ENCODE peak calls at places on chromosomes 2 and 18, in eight cellular contexts. R, J, W, P, A, N, G and L are unnamed samples.

GRCh38 chr18:58429442-58429841 is 199.4 kb downstream of the ALPK2 start:
- DNase-seq in J (no peak), P (no peak), G (no peak), N (no peak), A (no peak), W (no peak), R (no peak), L (no peak)

GRCh38 chr2:221571391-221572179 is 519 bp downstream of the EPHA4 start:
- DNase-seq in G (peak; percentile 44), R (peak; percentile 24), J (peak; percentile 46), N (peak; percentile 68), W (peak; percentile 50), A (no peak), P (peak; percentile 28), L (peak; percentile 76)

GRCh38 chr18:24726727-24727539 is 266.5 kb downstream of the HRH4 start:
- DNase-seq in N (peak; percentile 57), W (peak; percentile 70), J (peak; percentile 85), P (peak; percentile 96), G (peak; percentile 76), A (peak; percentile 50), R (peak; percentile 42), L (peak; percentile 83)

GRCh38 chr2:40416486-40416885 is 35.4 kb downstream of the SLC8A1 start:
- DNase-seq in A (no peak), P (no peak), W (peak; percentile 45), R (no peak), N (no peak), G (peak; percentile 64), J (no peak), L (peak; percentile 61)

GRCh38 chr18:53153281-53153680 is 813.3 kb downstream of the DCC start:
- DNase-seq in P (no peak), R (no peak), A (no peak), G (peak; percentile 6), W (no peak), N (no peak), J (peak; percentile 44), L (no peak)

GRCh38 chr2:23127465-23127864 is 257.5 kb upstream of the KLHL29 start:
- DNase-seq in N (no peak), R (no peak), W (no peak), P (no peak), A (no peak), G (no peak), J (no peak), L (no peak)

GRCh38 chr2:12169721-12170120 is 423.3 kb downstream of the LPIN1 start:
- DNase-seq in N (no peak), R (peak; percentile 39), G (no peak), J (peak; percentile 31), W (peak; percentile 92), A (peak; percentile 22), P (peak; percentile 20), L (peak; percentile 94)

GRCh38 chr2:73203055-73203681 is 794 bp downstream of the NOTO start:
- DNase-seq in W (peak; percentile 15), P (no peak), R (no peak), A (no peak), J (peak; percentile 34), N (peak; percentile 35), G (no peak), L (peak; percentile 22)

GRCh38 chr2:26585966-26586365 is 55.2 kb downstream of the CIB4 start:
- DNase-seq in W (no peak), P (no peak), R (no peak), A (no peak), N (peak; percentile 11), G (no peak), J (no peak), L (no peak)

GRCh38 chr2:108305901-108306300 is 17.2 kb downstream of the SULT1C2 start:
- DNase-seq in G (peak; percentile 73), R (no peak), A (no peak), W (peak; percentile 52), N (no peak), J (no peak), P (no peak), L (no peak)

GRCh38 chr2:22800422-22800821 is 584.6 kb upstream of the KLHL29 start:
- DNase-seq in G (no peak), W (no peak), R (no peak), P (no peak), N (no peak), J (peak; percentile 78), A (no peak), L (no peak)

GRCh38 chr18:62566199-62566598 is 43.4 kb downstream of the ZCCHC2 start:
- DNase-seq in P (peak; percentile 39), R (no peak), N (no peak), W (peak; percentile 8), J (peak; percentile 56), A (no peak), G (peak; percentile 42), L (no peak)

GRCh38 chr2:199985625-199986207 is 30.3 kb downstream of the MAIP1 start:
- DNase-seq in N (peak; percentile 55), R (peak; percentile 44), W (peak; percentile 83), G (peak; percentile 86), J (peak; percentile 71), A (peak; percentile 40), P (peak; percentile 68), L (peak; percentile 77)

GRCh38 chr2:69196327-69197117 is 183.5 kb downstream of the ANTXR1 start:
- DNase-seq in W (peak; percentile 88), J (no peak), G (no peak), N (no peak), R (no peak), A (peak; percentile 79), P (no peak), L (peak; percentile 80)

GRCh38 chr2:103353754-103354153 is 591.9 kb downstream of the TMEM182 start:
- DNase-seq in W (no peak), J (peak; percentile 21), R (no peak), P (no peak), A (no peak), G (no peak), N (no peak), L (no peak)

GRCh38 chr18:12597775-12598174 is 60.1 kb downstream of the SPIRE1 start:
- DNase-seq in J (no peak), N (no peak), G (peak; percentile 86), R (peak; percentile 29), P (no peak), A (peak; percentile 23), W (peak; percentile 97), L (peak; percentile 85)

GRCh38 chr2:98701230-98701629 is 29.7 kb downstream of the MGAT4A start:
- DNase-seq in G (peak; percentile 30), J (no peak), N (no peak), P (no peak), A (no peak), R (no peak), W (no peak), L (no peak)

GRCh38 chr2:138269726-138270125 is 231.8 kb upstream of the SPOPL start:
- DNase-seq in A (no peak), W (no peak), N (no peak), R (no peak), P (no peak), J (no peak), G (no peak), L (peak; percentile 74)

GRCh38 chr2:26473796-26474195 is 4.1 kb downstream of the OTOF start:
- DNase-seq in P (no peak), R (no peak), G (no peak), A (no peak), W (no peak), N (no peak), J (no peak), L (no peak)

GRCh38 chr2:13180729-13181128 is 464.0 kb downstream of the TRIB2 start:
- DNase-seq in A (no peak), P (no peak), G (no peak), J (no peak), R (no peak), N (no peak), W (no peak), L (no peak)

GRCh38 chr2:168456526-168457176 is 579 bp downstream of the CERS6 start:
- DNase-seq in N (no peak), P (no peak), G (peak; percentile 33), J (peak; percentile 77), W (peak; percentile 50), A (no peak), R (peak; percentile 36), L (peak; percentile 67)

GRCh38 chr2:207133862-207134519 is 31.8 kb downstream of the KLF7 start:
- DNase-seq in P (peak; percentile 81), J (peak; percentile 16), R (peak; percentile 79), A (peak; percentile 62), N (no peak), W (peak; percentile 97), G (peak; percentile 84), L (peak; percentile 93)

GRCh38 chr2:121192576-121192975 is 92.4 kb downstream of the TFCP2L1 start:
- DNase-seq in R (no peak), A (no peak), J (no peak), N (no peak), W (no peak), G (no peak), P (no peak), L (no peak)

GRCh38 chr2:197710424-197711042 is 5.4 kb downstream of the MARS2 start:
- DNase-seq in N (no peak), P (no peak), W (no peak), G (no peak), A (no peak), R (no peak), J (no peak), L (no peak)

GRCh38 chr2:180507028-180507427 is 473.4 kb upstream of the UBE2E3 start:
- DNase-seq in R (no peak), A (no peak), J (no peak), G (peak; percentile 85), P (no peak), N (no peak), W (no peak), L (no peak)

GRCh38 chr2:55985406-55985805 is 61.8 kb upstream of the EFEMP1 start:
- DNase-seq in A (no peak), P (no peak), W (no peak), R (no peak), N (no peak), J (no peak), G (no peak), L (no peak)

GRCh38 chr2:37852585-37853014 is 72.5 kb upstream of the RMDN2 start:
- DNase-seq in W (no peak), G (no peak), J (no peak), A (no peak), P (no peak), N (no peak), R (no peak), L (no peak)

GRCh38 chr18:75625966-75626365 is 198.5 kb upstream of the SMIM21 start:
- DNase-seq in G (no peak), A (no peak), P (no peak), W (no peak), J (no peak), N (no peak), R (no peak), L (no peak)

GRCh38 chr2:148603562-148603920 is 41.0 kb upstream of the EPC2 start:
- DNase-seq in R (no peak), G (no peak), A (no peak), P (no peak), J (no peak), N (no peak), W (no peak), L (no peak)

GRCh38 chr2:2146220-2146619 is 184.9 kb downstream of the MYT1L start:
- DNase-seq in J (no peak), P (no peak), G (no peak), R (no peak), N (no peak), A (no peak), W (no peak), L (no peak)

GRCh38 chr2:217062774-217063173 is 202.9 kb upstream of the TNP1 start:
- DNase-seq in W (no peak), G (no peak), R (no peak), A (no peak), N (no peak), P (no peak), J (no peak), L (no peak)